ENCODE peak calls at places on chromosome 11, in four cellular contexts. U, K, P and I are unnamed samples.

GRCh38 chr11:9831122-9831521 is 167.2 kb downstream of the SWAP70 start:
- DNase-seq in U (no peak), K (no peak), P (no peak), I (no peak)

GRCh38 chr11:11211186-11211585 is 141.9 kb downstream of the CSNK2A3 start:
- DNase-seq in U (no peak), K (no peak), P (no peak), I (no peak)

GRCh38 chr11:127042445-127042844 is 41.9 kb upstream of the KIRREL3 start:
- DNase-seq in U (no peak), K (no peak), P (no peak), I (no peak)

GRCh38 chr11:116384407-116384806 is 388.4 kb downstream of the BUD13 start:
- DNase-seq in U (no peak), K (no peak), P (no peak), I (no peak)

GRCh38 chr11:94151903-94152677 is 23.4 kb downstream of the PANX1 start:
- DNase-seq in U (peak; percentile 72), K (no peak), P (no peak), I (no peak)

GRCh38 chr11:71215372-71215965 is 36.9 kb downstream of the SHANK2 start:
- DNase-seq in U (no peak), K (no peak), P (no peak), I (no peak)

GRCh38 chr11:40328890-40329617 is 1130.4 kb downstream of the LRRC4C start:
- DNase-seq in U (peak; percentile 76), K (no peak), P (no peak), I (no peak)

GRCh38 chr11:74925281-74925680 is 23.6 kb downstream of the XRRA1 start:
- DNase-seq in U (no peak), K (no peak), P (no peak), I (no peak)

GRCh38 chr11:117840881-117841581 is 16.5 kb upstream of the FXYD2 start:
- DNase-seq in U (no peak), K (no peak), P (peak; percentile 26), I (no peak)

GRCh38 chr11:102830328-102830727 is 13.1 kb downstream of the MMP3 start:
- DNase-seq in U (no peak), K (no peak), P (no peak), I (no peak)

GRCh38 chr11:62547691-62548281 is 1.2 kb upstream of the AHNAK start:
- DNase-seq in U (peak; percentile 81), K (no peak), P (no peak), I (no peak)

GRCh38 chr11:78916759-78917158 is 342.1 kb upstream of the NARS2 start:
- DNase-seq in U (no peak), K (no peak), P (no peak), I (no peak)
- TF ChIP-seq SUZ12 in U (no peak), K (no peak), P (no peak), I (no peak)

GRCh38 chr11:130865091-130865771 is 51.0 kb downstream of the SNX19 start:
- DNase-seq in U (peak; percentile 52), K (no peak), P (peak; percentile 51), I (no peak)
- TF ChIP-seq SP1 in U (no peak), K (no peak), P (no peak), I (no peak)

GRCh38 chr11:121350314-121351046 is 57.9 kb downstream of the SC5D start:
- DNase-seq in U (no peak), K (no peak), P (no peak), I (no peak)
- TF ChIP-seq SUZ12 in U (no peak), K (no peak), P (no peak), I (no peak)

DNA sequence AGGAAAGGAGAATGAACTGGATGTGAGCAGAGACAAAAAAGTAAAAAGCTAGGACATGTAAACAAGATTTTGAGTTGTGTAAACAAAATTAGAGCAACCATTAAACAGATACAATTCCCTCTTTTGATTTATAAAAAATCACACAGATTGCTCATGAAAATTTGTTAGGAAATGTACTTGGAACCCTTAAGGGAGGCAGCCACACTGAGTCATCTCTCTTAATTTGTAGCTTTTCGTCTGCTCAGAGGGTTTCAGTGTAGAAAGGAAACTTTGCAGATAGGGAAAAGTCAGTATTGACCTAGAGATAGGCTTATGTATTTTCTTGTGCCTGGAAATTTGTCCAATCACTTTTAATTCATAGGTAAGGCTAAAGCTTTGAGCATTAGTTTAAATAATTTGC is 49.6 kb upstream of the ME3 start:
- DNase-seq in U (no peak), K (no peak), P (no peak), I (no peak)
- TF ChIP-seq SP1 in U (no peak), K (no peak), P (no peak), I (no peak)

GRCh38 chr11:69880803-69881445 is 61.7 kb upstream of the FGF3 start:
- DNase-seq in U (no peak), K (no peak), P (no peak), I (no peak)

GRCh38 chr11:69881467-69882269 is 62.5 kb upstream of the FGF3 start:
- DNase-seq in U (no peak), K (no peak), P (peak; percentile 73), I (peak; percentile 22)

GRCh38 chr11:69878927-69879733 is 59.9 kb upstream of the FGF3 start:
- DNase-seq in U (no peak), K (no peak), P (no peak), I (no peak)

GRCh38 chr11:69879734-69880005 is 60.5 kb upstream of the FGF3 start:
- DNase-seq in U (no peak), K (no peak), P (peak; percentile 45), I (no peak)

GRCh38 chr11:69880041-69880802 is 61.0 kb upstream of the FGF3 start:
- DNase-seq in U (no peak), K (no peak), P (peak; percentile 38), I (no peak)
- TF ChIP-seq SUZ12 in U (no peak), K (no peak), P (no peak), I (no peak)

GRCh38 chr11:23976776-23977380 is 520.0 kb upstream of the LUZP2 start:
- DNase-seq in U (no peak), K (no peak), P (no peak), I (no peak)
- TF ChIP-seq SP1 in U (no peak), K (no peak), P (no peak), I (no peak)